ENCODE peak calls at places on chromosomes 2 and 18, in seven cellular contexts. One of them, this sample, is unnamed.

GRCh38 chr18:69996951-69997798 is 49.5 kb upstream of the CD226 start:
- DNase-seq in breast epithelium: no peak
- DNase-seq in HL-60: no peak
- DNase-seq in sigmoid colon: no peak
- DNase-seq in transverse colon: no peak
- DNase-seq in GM12891: no peak
- DNase-seq in HCT116: no peak
- DNase-seq in this sample: no peak

GRCh38 chr2:24918326-24919099 is 1.5 kb downstream of the ADCY3 start:
- DNase-seq in breast epithelium: no peak
- DNase-seq in HL-60: no peak
- DNase-seq in sigmoid colon: no peak
- DNase-seq in transverse colon: no peak
- DNase-seq in GM12891: no peak
- DNase-seq in HCT116: no peak
- DNase-seq in this sample: no peak

GRCh38 chr2:66370824-66371223 is 64.1 kb upstream of the MEIS1 start:
- DNase-seq in breast epithelium: no peak
- DNase-seq in HL-60: no peak
- DNase-seq in sigmoid colon: no peak
- DNase-seq in transverse colon: no peak
- DNase-seq in GM12891: no peak
- DNase-seq in HCT116: no peak
- DNase-seq in this sample: no peak

GRCh38 chr18:68484241-68484640 is 230.7 kb downstream of the TMX3 start:
- DNase-seq in breast epithelium: no peak
- DNase-seq in HL-60: no peak
- DNase-seq in sigmoid colon: no peak
- DNase-seq in transverse colon: no peak
- DNase-seq in GM12891: no peak
- DNase-seq in HCT116: no peak
- DNase-seq in this sample: no peak

GRCh38 chr2:61658841-61659780 is 121.0 kb upstream of the XPO1 start:
- DNase-seq in breast epithelium: no peak
- DNase-seq in HL-60: no peak
- DNase-seq in sigmoid colon: no peak
- DNase-seq in transverse colon: no peak
- DNase-seq in GM12891: peak
- DNase-seq in HCT116: peak
- DNase-seq in this sample: peak

GRCh38 chr2:190904644-190905043 is 24.0 kb downstream of the GLS start:
- DNase-seq in breast epithelium: no peak
- DNase-seq in HL-60: no peak
- DNase-seq in sigmoid colon: no peak
- DNase-seq in transverse colon: no peak
- DNase-seq in GM12891: no peak
- DNase-seq in HCT116: no peak
- DNase-seq in this sample: no peak

GRCh38 chr18:75192899-75193298 is 16.0 kb downstream of the PTGR3 start:
- DNase-seq in breast epithelium: no peak
- DNase-seq in HL-60: no peak
- DNase-seq in sigmoid colon: no peak
- DNase-seq in transverse colon: no peak
- DNase-seq in GM12891: no peak
- DNase-seq in HCT116: no peak
- DNase-seq in this sample: no peak

GRCh38 chr18:51614033-51614432 is 416.6 kb upstream of the MEX3C start:
- DNase-seq in breast epithelium: no peak
- DNase-seq in HL-60: no peak
- DNase-seq in sigmoid colon: no peak
- DNase-seq in transverse colon: no peak
- DNase-seq in GM12891: no peak
- DNase-seq in HCT116: no peak
- DNase-seq in this sample: no peak

DNA sequence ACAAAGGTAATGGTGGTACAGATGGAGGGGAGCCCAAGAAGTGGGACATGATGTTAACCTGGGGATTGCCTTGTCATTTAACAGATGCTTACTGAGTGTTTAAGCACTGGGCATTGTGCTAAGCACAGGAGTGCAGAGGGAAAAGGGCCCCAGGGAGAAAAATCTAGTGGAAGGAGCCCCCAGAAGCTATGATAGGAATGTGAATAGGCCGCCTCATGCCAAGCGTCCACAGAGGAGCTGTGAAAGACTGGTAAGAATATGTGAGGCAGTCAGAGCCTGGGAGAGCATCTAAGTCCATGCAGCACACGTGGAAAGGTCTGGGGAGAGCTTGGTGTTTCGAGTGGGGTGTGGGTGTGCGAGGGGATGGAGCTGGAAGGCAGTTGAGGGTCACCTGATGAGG is 5.5 kb downstream of the ZNF532 start:
- DNase-seq in breast epithelium: no peak
- DNase-seq in HL-60: no peak
- DNase-seq in sigmoid colon: peak
- DNase-seq in transverse colon: no peak
- DNase-seq in GM12891: no peak
- DNase-seq in HCT116: no peak
- DNase-seq in this sample: no peak
- TF ChIP-seq POLR2AphosphoS5 in breast epithelium: no peak
- TF ChIP-seq POLR2AphosphoS5 in HL-60: no peak
- TF ChIP-seq POLR2AphosphoS5 in sigmoid colon: no peak
- TF ChIP-seq POLR2AphosphoS5 in transverse colon: no peak
- TF ChIP-seq POLR2AphosphoS5 in GM12891: no peak
- TF ChIP-seq POLR2AphosphoS5 in HCT116: no peak
- TF ChIP-seq POLR2AphosphoS5 in this sample: no peak

GRCh38 chr2:203809084-203809521 is 58.5 kb upstream of the CTLA4 start:
- DNase-seq in breast epithelium: no peak
- DNase-seq in HL-60: no peak
- DNase-seq in sigmoid colon: no peak
- DNase-seq in transverse colon: no peak
- DNase-seq in GM12891: no peak
- DNase-seq in HCT116: no peak
- DNase-seq in this sample: no peak
- TF ChIP-seq POLR2AphosphoS5 in breast epithelium: no peak
- TF ChIP-seq POLR2AphosphoS5 in HL-60: no peak
- TF ChIP-seq POLR2AphosphoS5 in sigmoid colon: no peak
- TF ChIP-seq POLR2AphosphoS5 in transverse colon: no peak
- TF ChIP-seq POLR2AphosphoS5 in GM12891: no peak
- TF ChIP-seq POLR2AphosphoS5 in HCT116: no peak
- TF ChIP-seq POLR2AphosphoS5 in this sample: no peak

DNA sequence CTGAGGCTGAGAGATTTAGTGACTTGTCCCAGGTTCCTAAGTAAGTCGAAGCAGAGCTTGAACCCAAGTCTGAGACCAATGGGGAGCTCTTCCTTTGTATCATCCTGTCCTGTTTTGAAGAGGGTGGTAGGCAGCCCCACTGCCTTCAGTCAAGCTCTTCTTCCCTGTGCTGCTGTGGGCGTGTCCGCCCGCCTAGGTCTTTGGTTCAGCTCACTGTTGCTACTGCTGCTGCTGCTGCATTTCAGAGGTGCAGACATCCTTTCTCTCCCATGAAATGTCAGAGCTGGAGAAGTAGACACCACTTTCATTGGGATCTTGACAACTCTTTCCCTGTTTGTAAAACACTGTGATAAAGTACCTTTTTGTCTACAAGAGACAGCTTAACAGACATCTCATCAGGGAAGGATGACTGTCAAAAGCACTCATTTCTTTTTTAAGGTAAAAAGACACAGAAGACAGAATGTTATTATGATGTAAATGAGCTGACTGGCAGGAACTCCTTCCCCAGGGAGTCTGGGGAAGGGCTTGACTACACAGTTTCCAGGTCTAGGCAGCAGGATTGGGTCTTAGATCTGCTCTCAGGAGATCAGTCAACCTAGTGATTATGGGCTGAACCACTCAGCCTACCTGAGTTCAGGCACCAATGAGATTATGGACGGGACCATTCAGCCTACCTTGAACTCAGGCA is 91.7 kb upstream of the TRIB2 start:
- DNase-seq in breast epithelium: no peak
- DNase-seq in HL-60: no peak
- DNase-seq in sigmoid colon: no peak
- DNase-seq in transverse colon: no peak
- DNase-seq in GM12891: no peak
- DNase-seq in HCT116: no peak
- DNase-seq in this sample: peak
- TF ChIP-seq POLR2AphosphoS5 in breast epithelium: no peak
- TF ChIP-seq POLR2AphosphoS5 in HL-60: no peak
- TF ChIP-seq POLR2AphosphoS5 in sigmoid colon: no peak
- TF ChIP-seq POLR2AphosphoS5 in transverse colon: no peak
- TF ChIP-seq POLR2AphosphoS5 in GM12891: no peak
- TF ChIP-seq POLR2AphosphoS5 in HCT116: no peak
- TF ChIP-seq POLR2AphosphoS5 in this sample: no peak

DNA sequence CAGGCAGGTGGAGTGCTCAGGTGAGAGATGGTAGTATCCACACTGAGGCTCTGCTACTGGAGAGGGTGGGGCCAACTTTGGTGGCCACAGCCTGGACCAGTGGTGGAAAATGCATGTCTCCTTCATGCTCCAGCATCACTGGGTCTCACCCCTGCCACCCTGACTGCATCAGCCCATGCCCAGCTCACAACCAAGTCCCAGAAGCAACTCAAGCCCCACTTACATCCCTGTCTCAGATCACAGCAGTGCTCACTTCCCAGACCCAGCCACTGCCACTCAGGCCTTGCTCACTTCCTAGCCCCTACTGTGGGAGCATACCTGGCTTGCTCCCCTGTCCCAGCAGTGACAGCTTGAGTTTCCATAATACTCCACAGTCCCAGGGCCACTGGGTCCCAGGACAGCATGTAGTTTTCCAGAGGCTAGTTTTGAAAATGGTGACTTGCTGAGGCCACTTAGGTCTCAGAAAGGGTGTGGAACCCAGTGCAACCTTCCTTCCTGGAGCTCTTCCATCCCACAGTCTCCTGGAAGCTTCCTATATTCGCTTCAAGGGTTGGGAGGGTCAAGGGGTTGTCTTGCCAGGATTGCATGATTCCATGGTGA is 58.8 kb downstream of the GPC1 start:
- DNase-seq in breast epithelium: no peak
- DNase-seq in HL-60: no peak
- DNase-seq in sigmoid colon: no peak
- DNase-seq in transverse colon: no peak
- DNase-seq in GM12891: no peak
- DNase-seq in HCT116: no peak
- DNase-seq in this sample: no peak
- TF ChIP-seq POLR2AphosphoS5 in breast epithelium: no peak
- TF ChIP-seq POLR2AphosphoS5 in HL-60: no peak
- TF ChIP-seq POLR2AphosphoS5 in sigmoid colon: no peak
- TF ChIP-seq POLR2AphosphoS5 in transverse colon: no peak
- TF ChIP-seq POLR2AphosphoS5 in GM12891: no peak
- TF ChIP-seq POLR2AphosphoS5 in HCT116: no peak
- TF ChIP-seq POLR2AphosphoS5 in this sample: no peak